ENCODE peak calls at places on chromosomes 16 and 17, in ten cellular contexts. V is right atrium auricular region, C is GM06990, I is brain microvascular endothelial cell, N is IMR-90, B is heart left ventricle, W is upper lobe of right lung, A is psoas muscle, Q is HepG2, J is K562. U is an unnamed sample. For H3K27me3, the result is how much of the 10 kb centered on the place peaks cover.

GRCh38 chr16:48583075-48584065 is 26.6 kb downstream of the N4BP1 start:
- DNase-seq in A (no peak), V (no peak), Q (no peak), C (no peak), N (no peak), I (no peak), J (no peak), B (no peak), W (no peak), U (peak)

GRCh38 chr17:81101614-81102306 is 63.5 kb upstream of the PVALEF start:
- DNase-seq in A (peak), C (peak), J (peak), V (peak), N (peak), W (peak), B (peak), I (peak), Q (peak), U (no peak)

GRCh38 chr17:68085751-68086445 is 50.4 kb downstream of the KPNA2 start:
- DNase-seq in C (peak), I (no peak), J (no peak), V (no peak), Q (no peak), W (no peak), A (no peak), B (no peak), N (no peak), U (no peak)

GRCh38 chr16:69880640-69881133 is 70.4 kb upstream of the CLEC18A start:
- DNase-seq in W (no peak), A (no peak), N (peak), B (no peak), Q (no peak), V (no peak), C (no peak), J (no peak), I (no peak), U (no peak)

GRCh38 chr17:17782425-17783120 is 54.2 kb downstream of the SREBF1 start:
- DNase-seq in W (no peak), B (no peak), Q (no peak), A (no peak), C (peak), I (no peak), V (no peak), N (no peak), J (peak), U (no peak)

GRCh38 chr17:29369831-29370735 is 20.1 kb upstream of the TAOK1 start:
- DNase-seq in I (peak), Q (peak), A (no peak), B (peak), N (peak), W (no peak), V (peak), C (peak), J (peak), U (no peak)

GRCh38 chr16:56189990-56190902 is 1.0 kb upstream of the GNAO1 start:
- DNase-seq in C (no peak), B (peak), A (no peak), N (no peak), W (no peak), J (no peak), I (no peak), Q (no peak), V (no peak), U (no peak)

GRCh38 chr17:18315498-18316360 is 636 bp downstream of the SMCR8 start:
- DNase-seq in I (no peak), N (peak), W (no peak), A (no peak), C (no peak), V (no peak), B (no peak), Q (no peak), J (no peak), U (no peak)

GRCh38 chr16:89446975-89447293 is 43.4 kb downstream of the ANKRD11 start:
- DNase-seq in I (no peak), A (no peak), B (no peak), C (no peak), N (no peak), Q (no peak), V (no peak), W (no peak), J (no peak), U (no peak)

GRCh38 chr16:81630632-81631026 is 148.5 kb upstream of the PLCG2 start:
- DNase-seq in J (no peak), I (no peak), N (no peak), W (no peak), C (no peak), B (no peak), V (no peak), A (no peak), Q (no peak), U (no peak)

GRCh38 chr16:5222770-5223169 is 125.2 kb upstream of the EEF2KMT start:
- DNase-seq in B (no peak), C (no peak), J (no peak), N (no peak), A (no peak), W (no peak), Q (no peak), I (no peak), V (no peak), U (no peak)

GRCh38 chr16:5231246-5231759 is 133.7 kb upstream of the EEF2KMT start:
- DNase-seq in N (no peak), J (no peak), Q (no peak), B (no peak), C (no peak), I (no peak), A (no peak), W (no peak), V (no peak), U (no peak)

DNA sequence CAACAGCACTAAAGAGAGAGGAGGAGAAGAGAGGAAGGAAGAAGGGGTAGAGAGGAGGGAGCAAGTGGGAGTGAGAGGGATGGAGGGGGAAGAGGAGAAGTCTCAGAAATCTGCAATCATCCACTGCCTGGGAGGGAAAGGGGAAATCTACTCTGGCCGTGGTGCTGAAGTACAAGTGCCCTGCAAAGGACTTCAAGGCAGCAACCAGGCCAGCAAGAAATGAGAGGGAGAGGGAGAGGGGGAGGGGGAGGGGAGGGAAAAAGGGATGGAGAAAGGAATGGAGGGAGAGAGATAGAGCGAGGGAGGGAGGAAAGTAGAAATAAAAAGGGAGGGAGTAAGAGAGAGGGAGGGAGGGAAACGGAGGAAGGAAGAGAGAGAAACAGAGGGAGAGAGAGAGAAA is 130.8 kb upstream of the EEF2KMT start:
- DNase-seq in A (no peak), Q (no peak), W (no peak), I (no peak), B (no peak), V (no peak), N (no peak), C (no peak), J (no peak), U (no peak)
- H3K4me3 ChIP-seq in A (no peak), Q (no peak), W (no peak), I (no peak), B (no peak), V (no peak), N (no peak), C (no peak), J (no peak), U (no peak)

DNA sequence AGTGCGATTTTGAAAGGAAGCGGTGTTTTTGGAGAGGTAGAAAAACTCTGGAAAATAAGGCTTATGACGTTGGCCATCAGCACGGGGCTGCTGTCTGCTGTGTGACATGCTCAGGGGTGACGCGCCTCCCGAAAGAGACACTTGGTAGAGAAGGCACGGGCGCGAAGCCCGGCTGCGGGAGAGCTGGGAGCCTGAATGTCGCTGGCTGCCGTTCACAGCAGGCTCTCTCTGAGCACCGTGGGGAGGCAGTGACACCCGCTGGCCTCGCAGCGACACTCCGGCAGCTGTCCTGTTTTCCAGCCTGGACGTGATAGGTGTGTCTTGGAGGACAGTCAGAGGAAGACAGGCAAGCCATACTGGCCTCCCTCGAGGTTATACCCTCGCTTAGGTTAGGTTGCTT is 759.1 kb upstream of the RBFOX1 start:
- DNase-seq in A (peak), J (peak), Q (peak), I (no peak), V (no peak), W (peak), C (no peak), B (no peak), N (no peak), U (no peak)
- TF ChIP-seq CTCF in A (no peak), J (peak), Q (peak), I (no peak), V (no peak), W (no peak), C (no peak), B (peak), N (no peak), U (no peak)

GRCh38 chr16:24580665-24581064 is 41.3 kb downstream of the RBBP6 start:
- DNase-seq in V (no peak), N (peak), J (no peak), B (no peak), I (no peak), Q (no peak), W (no peak), C (no peak), A (no peak), U (no peak)
- H3K27me3 ChIP-seq in V (under half), N (under half), J (under half), B (under half), I (under half), Q (under half), W (under half), C (under half), A (under half), U (under half)

GRCh38 chr17:850086-850827 is 68.1 kb downstream of the MRM3 start:
- DNase-seq in J (no peak), A (no peak), I (no peak), W (no peak), V (no peak), N (no peak), B (no peak), C (no peak), Q (no peak), U (no peak)

GRCh38 chr17:848402-848801 is 66.2 kb downstream of the MRM3 start:
- DNase-seq in B (no peak), J (no peak), I (no peak), C (no peak), W (no peak), A (no peak), Q (no peak), V (no peak), N (no peak), U (no peak)

GRCh38 chr17:850828-851759 is 68.9 kb downstream of the MRM3 start:
- DNase-seq in V (peak), B (peak), I (peak), W (no peak), A (peak), Q (no peak), N (peak), C (no peak), J (no peak), U (no peak)

GRCh38 chr17:851986-852385 is 69.8 kb downstream of the MRM3 start:
- DNase-seq in V (no peak), A (peak), I (no peak), J (no peak), Q (no peak), W (no peak), N (no peak), B (no peak), C (no peak), U (no peak)

DNA sequence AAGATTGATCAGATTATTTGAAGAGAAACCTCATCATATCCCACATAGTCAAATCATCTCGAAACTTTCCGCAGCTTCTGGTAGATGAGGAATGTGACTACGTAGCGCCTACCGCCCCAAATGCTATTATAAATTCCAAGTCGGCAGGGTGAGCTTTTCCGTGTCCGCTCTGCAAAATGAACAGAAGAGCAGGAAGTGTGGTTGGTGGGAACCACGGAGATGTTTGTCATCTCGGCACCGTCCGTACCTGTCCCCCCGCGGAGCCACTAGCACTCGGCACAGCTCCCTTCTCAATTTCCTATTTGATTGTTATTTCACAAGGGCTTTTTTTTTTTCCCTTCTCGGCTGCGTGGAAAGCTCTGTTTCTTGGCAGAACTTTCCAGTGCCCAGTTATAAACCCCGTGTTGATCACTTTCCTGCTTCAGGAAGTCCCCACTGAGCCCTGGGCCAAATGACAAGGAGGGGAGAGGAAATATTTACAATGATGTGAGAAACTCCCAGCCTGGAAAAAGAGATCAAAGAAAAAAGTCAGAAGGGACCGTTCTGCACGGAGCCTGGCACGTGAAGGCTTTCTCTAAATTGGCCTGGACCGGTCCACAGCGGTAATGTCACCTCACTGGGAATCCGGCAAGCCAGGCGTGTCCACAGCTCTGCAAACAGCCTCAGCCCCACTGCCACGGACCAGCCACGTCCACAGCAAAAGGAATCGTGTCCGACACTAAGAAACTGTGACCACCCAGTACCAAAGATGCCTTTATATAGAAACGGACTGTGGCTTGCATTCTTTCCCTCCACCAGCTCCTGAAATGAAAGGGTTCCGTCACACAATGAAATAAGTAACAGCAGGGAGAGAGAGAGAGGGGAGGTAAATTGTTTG is 65.0 kb downstream of the MRM3 start:
- DNase-seq in N (peak), C (no peak), B (no peak), Q (no peak), J (no peak), I (peak), A (no peak), V (no peak), W (no peak), U (no peak)
- H3K4me3 ChIP-seq in N (no peak), C (no peak), B (peak), Q (no peak), J (no peak), I (peak), A (peak), V (peak), W (peak), U (no peak)

GRCh38 chr17:76884995-76885896 is 17.0 kb downstream of the MGAT5B start:
- DNase-seq in C (no peak), I (no peak), N (no peak), J (no peak), A (no peak), W (no peak), V (no peak), Q (no peak), B (no peak), U (no peak)

GRCh38 chr17:76886395-76886794 is 18.2 kb downstream of the MGAT5B start:
- DNase-seq in A (no peak), N (no peak), C (no peak), B (no peak), W (no peak), V (no peak), J (no peak), Q (no peak), I (no peak), U (no peak)

GRCh38 chr17:76889323-76889722 is 21.1 kb downstream of the MGAT5B start:
- DNase-seq in J (no peak), V (no peak), I (no peak), N (no peak), W (no peak), B (no peak), C (no peak), A (no peak), Q (no peak), U (no peak)

GRCh38 chr17:76887809-76888208 is 19.6 kb downstream of the MGAT5B start:
- DNase-seq in N (no peak), C (no peak), W (no peak), J (peak), A (no peak), B (no peak), I (no peak), Q (no peak), V (no peak), U (no peak)

DNA sequence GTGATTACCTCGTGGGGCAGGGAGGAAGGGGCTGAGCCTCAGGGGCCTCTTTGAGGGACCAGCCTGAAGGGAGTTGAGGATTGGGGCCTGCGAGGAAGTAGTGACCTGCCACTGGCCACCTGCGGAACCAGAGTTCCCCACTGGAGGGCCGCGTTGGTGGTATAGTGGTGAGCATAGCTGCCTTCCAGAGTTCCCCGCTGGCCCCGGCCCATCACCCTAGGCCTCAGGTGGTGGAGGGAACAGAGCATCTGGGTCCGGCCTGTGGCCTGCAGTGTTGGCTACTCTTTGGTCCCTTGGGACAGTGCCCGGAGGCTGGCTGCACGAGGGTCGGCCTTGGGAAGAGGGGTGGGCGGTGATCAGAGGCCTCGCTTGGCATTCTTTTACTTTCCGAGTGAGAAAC is 20.5 kb downstream of the MGAT5B start:
- DNase-seq in Q (peak), A (no peak), J (peak), B (no peak), W (no peak), N (no peak), V (no peak), C (no peak), I (no peak), U (no peak)
- TF ChIP-seq CTCF in Q (peak), A (no peak), J (peak), B (no peak), W (no peak), N (no peak), V (no peak), C (no peak), I (peak), U (no peak)

DNA sequence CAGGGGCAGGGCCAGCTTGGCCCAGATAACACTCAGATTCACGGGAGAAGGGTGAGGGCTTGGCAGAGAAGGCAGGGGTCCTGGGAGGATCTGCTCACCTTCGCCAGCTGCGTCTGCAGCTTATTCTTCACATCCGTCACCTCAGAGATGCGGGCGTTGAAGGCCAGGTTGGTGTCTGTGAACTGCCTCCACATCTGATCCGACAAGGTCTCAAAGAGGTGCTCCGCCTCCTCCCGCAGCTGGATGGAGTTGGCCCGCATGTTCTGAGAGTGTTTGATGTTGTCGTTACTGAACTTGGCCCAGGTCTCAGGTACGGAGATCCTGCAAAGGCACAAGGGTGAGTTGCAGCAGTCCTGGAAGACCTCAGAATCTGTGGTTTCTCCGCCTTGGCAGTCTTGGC is 18.9 kb downstream of the TEKT5 start:
- DNase-seq in C (no peak), V (no peak), J (no peak), B (no peak), A (no peak), N (no peak), I (no peak), Q (no peak), W (peak), U (no peak)
- H3K27me3 ChIP-seq in C (under half), V (under half), J (under half), B (under half), A (under half), N (under half), I (under half), Q (under half), W (under half), U (under half)

GRCh38 chr17:4969551-4970231 is 2.1 kb upstream of the SPAG7 start:
- DNase-seq in W (no peak), C (no peak), B (no peak), A (no peak), J (no peak), V (no peak), Q (peak), I (no peak), N (peak), U (no peak)
- H3K4me3 ChIP-seq in W (peak), C (no peak), B (peak), A (no peak), J (no peak), V (no peak), Q (peak), I (peak), N (peak), U (peak)